ENCODE peak calls at places on chromosome 6, in six cellular contexts. One of them, this sample, is unnamed.
A peak's percentile ranks its signal among the peaks of the same experiment; 100 is the strongest.

GRCh38 chr6:139230421-139230840 is 61.4 kb downstream of the TXLNB start:
- DNase-seq in BE2C: no peak
- DNase-seq in AG10803: peak; percentile 54
- DNase-seq in AG04450: no peak
- DNase-seq in uterus: no peak
- DNase-seq in Panc1: no peak
- DNase-seq in this sample: no peak

GRCh38 chr6:14917101-14917500 is 328.8 kb upstream of the JARID2 start:
- DNase-seq in BE2C: no peak
- DNase-seq in AG10803: peak; percentile 37
- DNase-seq in AG04450: peak; percentile 11
- DNase-seq in uterus: no peak
- DNase-seq in Panc1: no peak
- DNase-seq in this sample: no peak

GRCh38 chr6:12420626-12421025 is 130.5 kb downstream of the EDN1 start:
- DNase-seq in BE2C: no peak
- DNase-seq in AG10803: peak; percentile 54
- DNase-seq in AG04450: no peak
- DNase-seq in uterus: no peak
- DNase-seq in Panc1: no peak
- DNase-seq in this sample: no peak

GRCh38 chr6:57173056-57173885 is 1.1 kb downstream of the BAG2 start:
- DNase-seq in BE2C: no peak
- DNase-seq in AG10803: no peak
- DNase-seq in AG04450: no peak
- DNase-seq in uterus: peak; percentile 22
- DNase-seq in Panc1: peak; percentile 30
- DNase-seq in this sample: no peak

GRCh38 chr6:3962897-3963296 is 113.7 kb downstream of the FAM50B start:
- DNase-seq in BE2C: no peak
- DNase-seq in AG10803: no peak
- DNase-seq in AG04450: no peak
- DNase-seq in uterus: no peak
- DNase-seq in Panc1: no peak
- DNase-seq in this sample: no peak

GRCh38 chr6:16336056-16336810 is 97.8 kb downstream of the GMPR start:
- DNase-seq in BE2C: no peak
- DNase-seq in AG10803: peak; percentile 62
- DNase-seq in AG04450: no peak
- DNase-seq in uterus: no peak
- DNase-seq in Panc1: no peak
- DNase-seq in this sample: no peak

GRCh38 chr6:138099832-138100231 is 7.4 kb downstream of the PERP start:
- DNase-seq in BE2C: no peak
- DNase-seq in AG10803: peak; percentile 86
- DNase-seq in AG04450: peak; percentile 20
- DNase-seq in uterus: no peak
- DNase-seq in Panc1: no peak
- DNase-seq in this sample: no peak

GRCh38 chr6:84575264-84575663 is 189.1 kb downstream of the TBX18 start:
- DNase-seq in BE2C: no peak
- DNase-seq in AG10803: peak; percentile 64
- DNase-seq in AG04450: no peak
- DNase-seq in uterus: no peak
- DNase-seq in Panc1: no peak
- DNase-seq in this sample: no peak

GRCh38 chr6:67952948-67953347 is 682.1 kb upstream of the ADGRB3 start:
- DNase-seq in BE2C: no peak
- DNase-seq in AG10803: no peak
- DNase-seq in AG04450: no peak
- DNase-seq in uterus: no peak
- DNase-seq in Panc1: no peak
- DNase-seq in this sample: no peak

GRCh38 chr6:155352812-155353211 is 38.5 kb upstream of the TFB1M start:
- DNase-seq in BE2C: no peak
- DNase-seq in AG10803: peak; percentile 83
- DNase-seq in AG04450: peak; percentile 27
- DNase-seq in uterus: no peak
- DNase-seq in Panc1: no peak
- DNase-seq in this sample: no peak

GRCh38 chr6:62285612-62286469 is at the start of gene KHDRBS2:
- DNase-seq in BE2C: peak; percentile 74
- DNase-seq in AG10803: no peak
- DNase-seq in AG04450: no peak
- DNase-seq in uterus: peak; percentile 60
- DNase-seq in Panc1: no peak
- DNase-seq in this sample: peak; percentile 32

GRCh38 chr6:118334634-118335033 is 213.5 kb upstream of the PLN start:
- DNase-seq in BE2C: no peak
- DNase-seq in AG10803: no peak
- DNase-seq in AG04450: no peak
- DNase-seq in uterus: no peak
- DNase-seq in Panc1: no peak
- DNase-seq in this sample: no peak

GRCh38 chr6:44353336-44353735 is 10.9 kb downstream of the SPATS1 start:
- DNase-seq in BE2C: no peak
- DNase-seq in AG10803: no peak
- DNase-seq in AG04450: no peak
- DNase-seq in uterus: no peak
- DNase-seq in Panc1: no peak
- DNase-seq in this sample: no peak

GRCh38 chr6:163711615-163712568 is 297.4 kb downstream of the QKI start:
- DNase-seq in BE2C: peak; percentile 53
- DNase-seq in AG10803: peak; percentile 69
- DNase-seq in AG04450: no peak
- DNase-seq in uterus: peak; percentile 66
- DNase-seq in Panc1: no peak
- DNase-seq in this sample: no peak

GRCh38 chr6:434051-434705 is 42.6 kb downstream of the IRF4 start:
- DNase-seq in BE2C: no peak
- DNase-seq in AG10803: no peak
- DNase-seq in AG04450: no peak
- DNase-seq in uterus: no peak
- DNase-seq in Panc1: no peak
- DNase-seq in this sample: no peak

DNA sequence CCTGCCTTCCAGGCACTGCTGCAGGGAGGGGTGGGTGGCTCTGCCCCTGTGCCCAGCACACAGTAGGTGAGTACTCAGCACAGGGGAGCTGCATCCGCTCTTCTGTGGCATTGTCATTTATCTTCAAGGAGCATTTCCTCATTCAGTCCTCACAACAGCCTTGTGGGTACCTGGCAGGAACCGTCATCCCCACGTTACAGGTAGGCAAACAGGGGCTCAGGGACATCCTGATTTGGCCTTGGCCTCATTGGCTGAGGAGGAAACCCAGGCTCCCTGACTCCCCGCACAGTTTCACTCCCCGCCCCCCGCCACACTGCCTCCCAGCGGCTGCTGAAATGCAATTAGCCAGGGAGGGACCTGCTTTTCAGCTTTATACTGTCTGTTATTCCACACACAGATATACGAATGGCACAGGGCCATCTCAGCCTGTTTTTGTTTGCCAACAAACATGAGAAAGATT is 24.3 kb upstream of the PNPLA1 start:
- DNase-seq in BE2C: peak; percentile 66
- DNase-seq in AG10803: no peak
- DNase-seq in AG04450: no peak
- DNase-seq in uterus: no peak
- DNase-seq in Panc1: no peak
- DNase-seq in this sample: no peak
- TF ChIP-seq CTCF in BE2C: peak; percentile 54
- TF ChIP-seq CTCF in AG10803: no peak
- TF ChIP-seq CTCF in AG04450: peak; percentile 9
- TF ChIP-seq CTCF in uterus: no peak
- TF ChIP-seq CTCF in Panc1: no peak
- TF ChIP-seq CTCF in this sample: no peak

DNA sequence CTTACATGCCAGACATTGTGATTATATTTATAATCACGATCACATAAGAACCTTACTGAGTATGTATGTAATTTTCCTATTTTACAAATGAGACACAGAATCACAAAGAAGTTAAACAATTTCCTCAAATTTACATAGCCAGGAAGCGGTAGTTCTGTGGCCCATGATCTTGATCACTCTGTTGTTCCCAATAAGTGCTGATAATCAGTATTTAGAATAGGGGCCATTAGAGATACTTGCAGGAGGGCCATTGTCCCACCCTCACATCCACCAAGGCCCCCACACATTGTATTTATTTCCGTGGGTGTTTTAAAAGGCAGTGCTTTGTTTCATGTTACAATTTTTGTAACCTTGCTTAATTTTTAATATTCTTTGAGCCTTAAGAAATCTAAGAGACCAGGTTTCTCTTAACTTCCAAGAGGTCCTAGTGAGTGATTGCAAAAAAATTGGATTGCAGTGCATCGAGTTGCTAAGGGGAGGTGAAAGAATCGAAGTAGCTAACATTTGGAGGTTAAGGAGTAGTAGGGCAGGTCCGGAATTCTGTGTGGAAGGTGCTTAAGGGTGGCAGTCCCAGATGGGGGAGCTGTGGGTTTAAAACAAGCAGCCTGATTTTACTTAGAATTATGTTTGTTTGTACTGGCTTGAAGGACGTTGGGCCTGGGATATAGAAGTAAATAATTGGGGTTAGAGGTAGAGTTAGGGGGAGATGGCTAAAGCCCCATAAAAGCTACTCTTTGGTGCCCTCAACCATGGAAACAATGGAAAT is 339.4 kb downstream of the CDKAL1 start:
- DNase-seq in BE2C: peak; percentile 20
- DNase-seq in AG10803: peak; percentile 21
- DNase-seq in AG04450: no peak
- DNase-seq in uterus: no peak
- DNase-seq in Panc1: no peak
- DNase-seq in this sample: no peak
- TF ChIP-seq CTCF in BE2C: peak; percentile 55
- TF ChIP-seq CTCF in AG10803: no peak
- TF ChIP-seq CTCF in AG04450: no peak
- TF ChIP-seq CTCF in uterus: no peak
- TF ChIP-seq CTCF in Panc1: peak; percentile 47
- TF ChIP-seq CTCF in this sample: no peak

GRCh38 chr6:43211960-43212359 is 17.3 kb downstream of the DNPH1 start:
- DNase-seq in BE2C: no peak
- DNase-seq in AG10803: no peak
- DNase-seq in AG04450: no peak
- DNase-seq in uterus: no peak
- DNase-seq in Panc1: no peak
- DNase-seq in this sample: no peak
- TF ChIP-seq CTCF in BE2C: peak; percentile 32
- TF ChIP-seq CTCF in AG10803: no peak
- TF ChIP-seq CTCF in AG04450: peak; percentile 19
- TF ChIP-seq CTCF in uterus: no peak
- TF ChIP-seq CTCF in Panc1: no peak
- TF ChIP-seq CTCF in this sample: no peak

GRCh38 chr6:39791850-39792500 is at the start of gene DAAM2:
- DNase-seq in BE2C: no peak
- DNase-seq in AG10803: peak; percentile 60
- DNase-seq in AG04450: no peak
- DNase-seq in uterus: peak; percentile 78
- DNase-seq in Panc1: no peak
- DNase-seq in this sample: no peak
- TF ChIP-seq CTCF in BE2C: no peak
- TF ChIP-seq CTCF in AG10803: peak; percentile 28
- TF ChIP-seq CTCF in AG04450: peak; percentile 18
- TF ChIP-seq CTCF in uterus: no peak
- TF ChIP-seq CTCF in Panc1: no peak
- TF ChIP-seq CTCF in this sample: no peak

DNA sequence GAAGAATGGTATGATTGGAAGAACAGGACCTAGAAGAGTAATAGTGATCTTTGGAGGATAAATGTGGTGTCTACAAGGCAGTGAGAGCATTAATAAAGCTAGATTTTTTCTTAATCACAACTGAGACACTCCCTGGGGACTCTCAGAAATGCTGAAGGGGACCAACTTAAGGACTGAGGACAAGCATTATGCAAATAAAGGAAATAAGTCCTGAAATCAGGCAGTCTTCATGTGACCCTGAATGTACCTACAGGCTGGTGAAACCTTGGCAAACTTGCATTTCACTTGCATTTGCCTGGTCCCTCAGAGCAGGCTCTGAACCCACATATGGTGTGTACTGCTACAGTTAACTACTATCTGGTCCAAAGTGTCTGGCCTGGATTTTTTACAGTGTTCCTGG is 19.3 kb upstream of the TTK start:
- DNase-seq in BE2C: no peak
- DNase-seq in AG10803: no peak
- DNase-seq in AG04450: no peak
- DNase-seq in uterus: no peak
- DNase-seq in Panc1: no peak
- DNase-seq in this sample: no peak
- TF ChIP-seq CTCF in BE2C: no peak
- TF ChIP-seq CTCF in AG10803: no peak
- TF ChIP-seq CTCF in AG04450: no peak
- TF ChIP-seq CTCF in uterus: no peak
- TF ChIP-seq CTCF in Panc1: no peak
- TF ChIP-seq CTCF in this sample: no peak

DNA sequence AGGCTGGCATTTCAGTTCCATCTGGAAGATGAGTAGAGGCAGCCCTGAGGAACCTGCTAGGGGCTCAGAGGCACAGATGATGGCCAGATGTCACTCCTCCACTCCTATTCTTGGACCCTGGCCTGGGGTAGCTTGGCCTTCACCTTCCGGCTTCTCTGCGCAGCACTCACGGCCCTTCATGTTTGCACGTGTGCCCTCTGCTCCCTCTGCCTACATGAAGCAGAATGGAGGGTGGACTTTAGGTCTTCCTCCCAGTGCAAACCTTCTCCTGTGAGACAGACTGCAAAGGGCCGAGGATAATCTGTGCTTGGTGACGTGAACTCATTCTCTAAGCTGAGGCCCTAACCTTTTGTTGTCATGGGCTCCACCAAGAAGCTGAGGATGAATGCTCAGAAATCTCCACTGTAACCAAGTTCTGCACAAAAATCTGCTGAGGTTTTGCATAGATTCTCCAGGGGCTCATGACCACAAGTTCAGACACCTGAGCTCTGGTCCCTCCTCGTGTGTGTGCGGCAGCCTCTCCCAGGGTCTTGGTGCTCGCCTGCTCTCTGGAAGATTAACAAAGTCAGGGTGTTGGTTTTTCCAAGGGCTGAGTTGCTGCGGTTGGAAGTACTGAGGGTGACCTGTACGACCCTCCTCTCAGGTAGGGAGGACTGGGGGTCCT is 25.5 kb upstream of the FOXO3 start:
- DNase-seq in BE2C: no peak
- DNase-seq in AG10803: no peak
- DNase-seq in AG04450: no peak
- DNase-seq in uterus: no peak
- DNase-seq in Panc1: no peak
- DNase-seq in this sample: no peak
- TF ChIP-seq CTCF in BE2C: no peak
- TF ChIP-seq CTCF in AG10803: no peak
- TF ChIP-seq CTCF in AG04450: no peak
- TF ChIP-seq CTCF in uterus: no peak
- TF ChIP-seq CTCF in Panc1: no peak
- TF ChIP-seq CTCF in this sample: no peak

GRCh38 chr6:53348436-53349208 is at the start of gene ELOVL5:
- DNase-seq in BE2C: peak; percentile 95
- DNase-seq in AG10803: peak; percentile 98
- DNase-seq in AG04450: peak; percentile 95
- DNase-seq in uterus: peak; percentile 96
- DNase-seq in Panc1: peak; percentile 86
- DNase-seq in this sample: peak; percentile 98
- TF ChIP-seq CTCF in BE2C: no peak
- TF ChIP-seq CTCF in AG10803: no peak
- TF ChIP-seq CTCF in AG04450: no peak
- TF ChIP-seq CTCF in uterus: no peak
- TF ChIP-seq CTCF in Panc1: no peak
- TF ChIP-seq CTCF in this sample: no peak

This sample was measured in natural killer cell.